ENCODE peak calls at places on chromosome 17, in four cellular contexts. E is H9, Q is H1, O is neuronal stem cell. S is an unnamed sample.

GRCh38 chr17:64281962-64282752 is 19.1 kb upstream of the TEX2 start:
- DNase-seq in Q (peak), O (peak), E (peak), S (peak)

GRCh38 chr17:32771396-32771795 is 105.5 kb downstream of the MYO1D start:
- DNase-seq in E (no peak), Q (no peak), O (no peak), S (no peak)

GRCh38 chr17:50152736-50153135 is 2.3 kb upstream of the PPP1R9B start:
- DNase-seq in Q (no peak), O (no peak), E (no peak), S (no peak)

GRCh38 chr17:32111141-32111771 is 31.0 kb upstream of the RHOT1 start:
- DNase-seq in Q (peak), E (peak), O (no peak), S (peak)

GRCh38 chr17:47225436-47225858 is 16.3 kb downstream of the MYL4 start:
- DNase-seq in Q (no peak), O (no peak), E (no peak), S (no peak)

GRCh38 chr17:6637458-6637840 is 3.1 kb downstream of the KIAA0753 start:
- DNase-seq in O (no peak), Q (no peak), E (no peak), S (no peak)

GRCh38 chr17:9274119-9274445 is 252.8 kb downstream of the NTN1 start:
- DNase-seq in E (no peak), O (no peak), Q (no peak), S (no peak)

GRCh38 chr17:9056566-9056965 is 35.3 kb downstream of the NTN1 start:
- DNase-seq in Q (no peak), E (peak), O (no peak), S (no peak)

GRCh38 chr17:20234266-20234665 is 225.1 kb downstream of the SPECC1 start:
- DNase-seq in O (no peak), Q (no peak), E (no peak), S (no peak)

GRCh38 chr17:64216030-64216384 is 47.1 kb downstream of the TEX2 start:
- DNase-seq in O (no peak), Q (no peak), E (no peak), S (no peak)

GRCh38 chr17:43840814-43841213 is 6.2 kb upstream of the CD300LG start:
- DNase-seq in E (no peak), Q (no peak), O (no peak), S (peak)

GRCh38 chr17:72399023-72399607 is 278.3 kb downstream of the SOX9 start:
- DNase-seq in E (no peak), O (no peak), Q (no peak), S (no peak)

GRCh38 chr17:37392024-37392590 is 14.5 kb downstream of the ACACA start:
- DNase-seq in O (no peak), E (no peak), Q (no peak), S (no peak)

GRCh38 chr17:55710410-55710809 is 12.3 kb downstream of the TMEM100 start:
- DNase-seq in Q (no peak), E (no peak), O (no peak), S (no peak)

GRCh38 chr17:83173180-83173996 is 94.0 kb downstream of the METRNL start:
- DNase-seq in O (no peak), E (peak), Q (no peak), S (no peak)

GRCh38 chr17:16123531-16123930 is 91.8 kb downstream of the NCOR1 start:
- DNase-seq in E (no peak), O (no peak), Q (no peak), S (no peak)
- H3K23ac ChIP-seq in E (no peak), O (no peak), Q (no peak), S (no peak)

GRCh38 chr17:48589831-48590602 is at the start of gene HOXB3:
- DNase-seq in O (no peak), Q (no peak), E (no peak), S (no peak)

GRCh38 chr17:48592097-48592496 is 1.5 kb downstream of the HOXB5 start:
- DNase-seq in Q (no peak), E (no peak), O (no peak), S (no peak)

GRCh38 chr17:48591435-48592077 is 1.5 kb upstream of the HOXB3 start:
- DNase-seq in Q (no peak), O (no peak), E (no peak), S (no peak)

GRCh38 chr17:48589060-48589830 is 796 bp downstream of the HOXB3 start:
- DNase-seq in Q (no peak), E (no peak), O (no peak), S (no peak)

GRCh38 chr17:48590603-48591161 is 641 bp upstream of the HOXB3 start:
- DNase-seq in E (no peak), O (no peak), Q (no peak), S (no peak)
- H3K23ac ChIP-seq in E (no peak), O (no peak), Q (no peak), S (no peak)

GRCh38 chr17:57946798-57947358 is 8.3 kb downstream of the CUEDC1 start:
- DNase-seq in O (no peak), E (no peak), Q (no peak), S (no peak)
- H3K23ac ChIP-seq in O (no peak), E (no peak), Q (no peak), S (no peak)

GRCh38 chr17:48961516-48962233 is 6.7 kb downstream of the GIP start:
- DNase-seq in O (no peak), E (peak), Q (peak), S (peak)

DNA sequence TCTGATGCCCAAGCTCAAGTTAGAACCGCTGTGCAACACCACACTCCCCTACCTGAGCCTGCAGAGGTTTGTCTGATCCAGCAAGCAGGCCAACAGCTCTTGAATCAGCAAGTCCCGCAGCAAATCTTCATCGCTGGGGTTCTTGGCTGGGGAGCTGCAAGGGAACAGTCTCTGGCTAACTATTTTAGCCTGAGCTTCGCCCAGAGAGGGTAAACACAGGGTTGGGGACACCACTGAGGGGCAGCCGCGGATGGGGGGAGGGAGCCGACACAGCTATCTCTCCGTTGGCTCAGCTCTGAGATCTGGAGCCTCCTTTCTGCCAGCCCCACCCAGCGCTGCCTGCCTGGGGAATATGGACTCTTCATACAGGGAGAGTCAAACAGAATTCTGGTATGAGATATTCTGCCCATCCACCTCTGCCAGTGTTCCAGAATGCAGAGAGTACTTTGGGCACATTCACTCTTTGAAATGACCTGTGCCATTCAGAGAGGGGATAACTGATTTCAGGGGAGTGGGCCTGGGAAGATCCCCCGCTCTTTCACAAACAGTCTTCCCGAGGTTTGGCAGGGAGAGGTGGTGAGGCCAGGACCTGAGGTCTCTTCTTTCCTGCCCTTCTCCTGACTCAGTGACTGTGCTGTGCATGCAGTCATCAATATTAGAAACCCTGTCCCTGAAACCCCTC is 7.4 kb downstream of the GIP start:
- DNase-seq in O (no peak), E (peak), Q (peak), S (peak)
- H3K23ac ChIP-seq in O (no peak), E (no peak), Q (no peak), S (no peak)

DNA sequence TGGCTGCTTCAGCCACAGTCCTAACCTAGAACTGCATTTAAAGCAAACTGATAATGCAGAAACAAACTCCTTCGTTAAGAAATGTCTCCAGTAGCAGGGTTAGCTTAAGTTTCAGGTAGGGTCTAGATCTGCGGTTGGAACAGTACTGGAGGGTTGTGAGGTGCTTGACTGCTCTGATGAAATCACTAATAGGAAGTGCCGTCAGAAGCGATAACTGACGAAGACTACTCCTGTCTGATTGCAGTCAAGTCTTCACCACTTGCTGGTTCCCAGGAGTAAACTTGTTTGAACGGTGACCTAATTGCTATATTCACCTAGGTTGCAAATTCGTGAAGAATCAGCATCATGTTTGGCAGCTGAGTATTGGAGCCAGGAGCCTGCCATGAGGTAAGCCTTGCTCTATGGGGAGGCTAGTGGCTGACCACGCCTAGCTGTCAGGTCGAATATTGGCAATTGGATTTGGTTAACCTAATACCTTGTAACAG is 24.5 kb downstream of the TRPV2 start:
- DNase-seq in O (no peak), Q (no peak), E (no peak), S (no peak)
- H3K23ac ChIP-seq in O (no peak), Q (no peak), E (no peak), S (peak)

DNA sequence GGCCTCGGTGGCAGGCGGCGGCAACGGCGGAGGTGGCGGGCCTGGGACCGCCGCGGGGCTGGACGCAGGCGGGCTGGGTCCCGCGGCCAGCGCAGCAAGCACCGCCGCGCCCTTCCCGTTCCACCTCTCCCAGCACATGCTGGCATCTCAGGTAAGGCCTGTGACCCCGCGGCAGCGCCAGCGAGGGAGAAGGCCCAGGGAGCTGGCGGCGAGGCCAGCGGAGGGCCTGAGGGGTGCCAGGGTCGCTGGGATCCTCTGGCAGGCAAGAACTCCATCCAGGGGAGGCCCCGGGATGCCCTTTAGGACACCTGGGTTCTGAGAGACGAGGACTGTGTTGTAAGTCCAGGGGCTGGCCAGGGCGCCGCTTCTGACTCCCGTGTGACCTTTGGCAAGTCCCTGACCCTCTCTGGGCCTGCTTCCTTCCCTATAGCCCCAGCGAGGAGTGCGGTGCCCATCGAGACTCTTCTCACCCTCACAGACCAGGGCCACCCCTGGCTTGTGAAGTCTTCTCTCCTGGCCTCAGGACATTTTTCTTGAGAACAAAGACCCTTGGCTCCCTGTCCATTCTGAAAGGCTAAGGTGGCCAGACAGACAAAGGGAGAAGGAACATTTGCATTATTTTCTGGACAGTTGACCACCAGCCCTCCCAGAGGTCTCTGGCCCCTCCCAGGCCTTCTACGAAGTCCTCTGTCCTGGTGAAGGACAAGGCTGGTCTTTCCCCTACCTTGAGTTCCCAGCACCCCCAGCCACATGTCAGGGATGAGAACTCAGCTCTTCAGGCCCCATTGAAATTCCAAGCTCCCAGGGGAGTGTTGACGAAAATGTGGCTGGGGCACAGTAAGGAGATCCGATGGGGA is 6.3 kb downstream of the TBX2 start:
- DNase-seq in Q (peak), E (peak), O (no peak), S (no peak)
- H3K23ac ChIP-seq in Q (no peak), E (no peak), O (peak), S (peak)

DNA sequence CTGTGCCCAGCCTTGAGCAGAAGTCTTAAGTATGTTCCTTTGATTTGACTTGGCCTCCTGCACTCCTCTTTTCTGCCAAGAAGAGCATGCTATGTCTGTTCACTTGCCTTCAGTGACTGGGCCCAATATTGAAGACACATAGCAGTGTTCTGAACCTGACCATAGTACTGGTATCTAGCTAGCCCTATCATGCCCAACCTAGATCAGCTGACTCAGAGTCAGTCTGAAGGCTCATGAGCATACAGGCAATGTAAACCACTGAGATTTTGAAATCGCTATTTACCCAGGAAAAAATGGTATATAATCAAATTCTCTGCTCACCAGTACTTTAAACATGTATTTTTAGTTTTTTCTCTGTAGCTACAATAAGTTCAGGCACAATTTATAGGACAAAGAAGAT is 129.4 kb downstream of the TANC2 start:
- DNase-seq in E (no peak), O (no peak), Q (no peak), S (no peak)
- H3K23ac ChIP-seq in E (no peak), O (no peak), Q (no peak), S (no peak)

S was measured in mesendoderm.